ENCODE peak calls at places on chromosomes 13 and 19, in four cellular contexts. One of them, this sample, is unnamed. For H3K79me1, the result is how much of the 10 kb centered on the place peaks cover.

GRCh38 chr13:35210234-35210633 is 266.3 kb downstream of the MAB21L1 start:
- DNase-seq in H1: no peak
- DNase-seq in H9: no peak
- DNase-seq in neuronal stem cell: no peak
- DNase-seq in this sample: no peak

GRCh38 chr19:14439014-14439413 is 5.9 kb downstream of the PKN1 start:
- DNase-seq in H1: no peak
- DNase-seq in H9: no peak
- DNase-seq in neuronal stem cell: no peak
- DNase-seq in this sample: no peak

GRCh38 chr13:112791662-112792440 is 102.0 kb downstream of the ATP11A start:
- DNase-seq in H1: no peak
- DNase-seq in H9: no peak
- DNase-seq in neuronal stem cell: no peak
- DNase-seq in this sample: peak

GRCh38 chr13:33153421-33154381 is 131.9 kb downstream of the STARD13 start:
- DNase-seq in H1: no peak
- DNase-seq in H9: no peak
- DNase-seq in neuronal stem cell: no peak
- DNase-seq in this sample: peak

GRCh38 chr19:48634424-48635262 is 2.5 kb downstream of the DBP start:
- DNase-seq in H1: peak
- DNase-seq in H9: peak
- DNase-seq in neuronal stem cell: peak
- DNase-seq in this sample: peak

GRCh38 chr19:50204811-50205675 is 1.6 kb downstream of the MYH14 start:
- DNase-seq in H1: peak
- DNase-seq in H9: peak
- DNase-seq in neuronal stem cell: peak
- DNase-seq in this sample: no peak

GRCh38 chr13:23289917-23290357 is 109.2 kb downstream of the SGCG start:
- DNase-seq in H1: no peak
- DNase-seq in H9: no peak
- DNase-seq in neuronal stem cell: no peak
- DNase-seq in this sample: no peak

GRCh38 chr13:111219306-111219705 is 101.1 kb upstream of the TEX29 start:
- DNase-seq in H1: no peak
- DNase-seq in H9: no peak
- DNase-seq in neuronal stem cell: no peak
- DNase-seq in this sample: peak

GRCh38 chr19:576768-577438 is 4.5 kb downstream of the BSG start:
- DNase-seq in H1: no peak
- DNase-seq in H9: no peak
- DNase-seq in neuronal stem cell: no peak
- DNase-seq in this sample: no peak

GRCh38 chr13:73967397-73968165 is 166.6 kb downstream of the KLF12 start:
- DNase-seq in H1: no peak
- DNase-seq in H9: no peak
- DNase-seq in neuronal stem cell: no peak
- DNase-seq in this sample: no peak

GRCh38 chr13:56850852-56851251 is 289.9 kb upstream of the PRR20A start:
- DNase-seq in H1: no peak
- DNase-seq in H9: no peak
- DNase-seq in neuronal stem cell: no peak
- DNase-seq in this sample: no peak

GRCh38 chr19:44897835-44898234 is 6.8 kb downstream of the TOMM40 start:
- DNase-seq in H1: no peak
- DNase-seq in H9: no peak
- DNase-seq in neuronal stem cell: no peak
- DNase-seq in this sample: no peak

GRCh38 chr19:13799669-13800068 is 4.4 kb downstream of the ZSWIM4 start:
- DNase-seq in H1: no peak
- DNase-seq in H9: no peak
- DNase-seq in neuronal stem cell: no peak
- DNase-seq in this sample: no peak

GRCh38 chr13:76455960-76456359 is 430.2 kb downstream of the KCTD12 start:
- DNase-seq in H1: no peak
- DNase-seq in H9: no peak
- DNase-seq in neuronal stem cell: no peak
- DNase-seq in this sample: no peak
- H2BK5ac ChIP-seq in H1: no peak
- H2BK5ac ChIP-seq in H9: no peak
- H2BK5ac ChIP-seq in neuronal stem cell: no peak
- H2BK5ac ChIP-seq in this sample: no peak

GRCh38 chr13:97283888-97284287 is 61.8 kb downstream of the MBNL2 start:
- DNase-seq in H1: no peak
- DNase-seq in H9: no peak
- DNase-seq in neuronal stem cell: no peak
- DNase-seq in this sample: no peak

GRCh38 chr13:97286317-97287046 is 64.3 kb downstream of the MBNL2 start:
- DNase-seq in H1: no peak
- DNase-seq in H9: no peak
- DNase-seq in neuronal stem cell: no peak
- DNase-seq in this sample: no peak

GRCh38 chr13:97284558-97284957 is 62.4 kb downstream of the MBNL2 start:
- DNase-seq in H1: no peak
- DNase-seq in H9: no peak
- DNase-seq in neuronal stem cell: no peak
- DNase-seq in this sample: peak

GRCh38 chr13:97287047-97287383 is 64.9 kb downstream of the MBNL2 start:
- DNase-seq in H1: no peak
- DNase-seq in H9: no peak
- DNase-seq in neuronal stem cell: no peak
- DNase-seq in this sample: no peak

GRCh38 chr13:97285221-97285955 is 63.3 kb downstream of the MBNL2 start:
- DNase-seq in H1: no peak
- DNase-seq in H9: no peak
- DNase-seq in neuronal stem cell: no peak
- DNase-seq in this sample: no peak
- H3K79me1 ChIP-seq in H1: under half
- H3K79me1 ChIP-seq in H9: under half
- H3K79me1 ChIP-seq in neuronal stem cell: under half
- H3K79me1 ChIP-seq in this sample: under half

GRCh38 chr19:23273594-23274412 is 23.6 kb upstream of the ZNF724 start:
- DNase-seq in H1: peak
- DNase-seq in H9: peak
- DNase-seq in neuronal stem cell: peak
- DNase-seq in this sample: peak
- H4K91ac ChIP-seq in H1: peak
- H4K91ac ChIP-seq in H9: no peak
- H4K91ac ChIP-seq in neuronal stem cell: no peak
- H4K91ac ChIP-seq in this sample: peak

GRCh38 chr19:18660939-18661338 is 22.5 kb upstream of the CRTC1 start:
- DNase-seq in H1: no peak
- DNase-seq in H9: no peak
- DNase-seq in neuronal stem cell: no peak
- DNase-seq in this sample: no peak
- H2BK5ac ChIP-seq in H1: no peak
- H2BK5ac ChIP-seq in H9: no peak
- H2BK5ac ChIP-seq in neuronal stem cell: no peak
- H2BK5ac ChIP-seq in this sample: no peak

DNA sequence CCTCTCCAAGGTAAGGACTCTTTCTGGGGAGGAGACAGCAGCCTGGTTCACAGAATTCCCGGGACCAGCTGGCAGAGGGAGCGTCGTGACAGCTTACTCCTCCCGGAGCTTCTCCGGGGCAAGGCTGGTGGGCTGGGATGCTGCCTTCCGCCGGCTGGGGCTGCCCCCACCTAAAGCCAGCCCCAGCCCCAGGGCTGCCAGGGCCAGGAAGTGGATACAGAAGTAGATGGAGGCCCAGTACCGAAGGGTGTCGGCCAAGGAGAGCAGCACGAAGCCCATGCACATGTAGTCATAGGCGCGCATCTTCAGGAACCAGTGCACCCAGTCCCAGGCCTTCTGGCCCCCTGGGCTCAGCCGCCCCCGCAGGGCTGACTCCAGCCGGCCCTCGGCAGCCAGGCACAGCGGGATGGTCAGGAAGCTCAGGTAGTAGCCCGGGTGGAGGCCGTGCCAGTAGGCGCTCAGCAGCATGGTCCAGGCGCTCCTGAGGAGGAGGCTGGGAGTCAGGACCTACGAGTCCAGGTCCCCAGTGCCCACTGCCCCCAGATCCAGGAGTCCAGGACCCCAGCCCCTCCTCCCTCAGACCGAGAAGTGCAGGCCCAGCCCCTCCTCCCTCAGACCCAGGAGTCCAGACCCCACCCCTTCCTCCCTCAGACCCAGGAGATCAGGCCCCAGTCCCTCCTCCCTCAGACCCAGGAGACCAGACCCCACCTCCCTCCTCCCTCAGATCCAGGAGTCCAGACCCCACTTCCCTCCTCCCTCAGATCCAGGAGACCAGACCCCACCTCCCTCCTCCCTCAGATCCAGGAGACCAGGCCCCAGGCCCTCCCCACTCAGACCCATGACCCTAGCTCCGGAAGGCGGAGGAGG is 1.2 kb upstream of the TMC4 start:
- DNase-seq in H1: no peak
- DNase-seq in H9: peak
- DNase-seq in neuronal stem cell: no peak
- DNase-seq in this sample: no peak
- H3K79me1 ChIP-seq in H1: under half
- H3K79me1 ChIP-seq in H9: under half
- H3K79me1 ChIP-seq in neuronal stem cell: under half
- H3K79me1 ChIP-seq in this sample: under half

GRCh38 chr13:26973281-26973680 is 198.3 kb downstream of the USP12 start:
- DNase-seq in H1: no peak
- DNase-seq in H9: no peak
- DNase-seq in neuronal stem cell: no peak
- DNase-seq in this sample: no peak
- H4K91ac ChIP-seq in H1: peak
- H4K91ac ChIP-seq in H9: no peak
- H4K91ac ChIP-seq in neuronal stem cell: no peak
- H4K91ac ChIP-seq in this sample: no peak

GRCh38 chr13:51645154-51645650 is 60.9 kb downstream of the WDFY2 start:
- DNase-seq in H1: no peak
- DNase-seq in H9: no peak
- DNase-seq in neuronal stem cell: no peak
- DNase-seq in this sample: peak
- H2BK5ac ChIP-seq in H1: peak
- H2BK5ac ChIP-seq in H9: no peak
- H2BK5ac ChIP-seq in neuronal stem cell: no peak
- H2BK5ac ChIP-seq in this sample: no peak

This sample was measured in trophoblast cell.